ENCODE peak calls at places on chromosomes 13 and 19, in nine cellular contexts. One of them, this sample, is unnamed.

GRCh38 chr19:1206733-1207301 is 1.2 kb downstream of the STK11 start:
- DNase-seq in astrocyte of the spinal cord: no peak
- DNase-seq in foreskin fibroblast: peak; percentile 38
- DNase-seq in endothelial cell of umbilical vein: no peak
- DNase-seq in AG04449: no peak
- DNase-seq in prostate gland: no peak
- DNase-seq in H9: peak; percentile 27
- DNase-seq in cardiac muscle cell: no peak
- DNase-seq in neural progenitor cell: no peak
- DNase-seq in this sample: no peak

GRCh38 chr13:77511552-77511951 is 24.0 kb upstream of the SCEL start:
- DNase-seq in astrocyte of the spinal cord: no peak
- DNase-seq in foreskin fibroblast: peak; percentile 48
- DNase-seq in endothelial cell of umbilical vein: peak; percentile 54
- DNase-seq in AG04449: no peak
- DNase-seq in prostate gland: no peak
- DNase-seq in H9: no peak
- DNase-seq in cardiac muscle cell: no peak
- DNase-seq in neural progenitor cell: no peak
- DNase-seq in this sample: no peak

GRCh38 chr13:52925221-52925620 is 76.8 kb upstream of the PCDH8 start:
- DNase-seq in astrocyte of the spinal cord: no peak
- DNase-seq in foreskin fibroblast: no peak
- DNase-seq in endothelial cell of umbilical vein: no peak
- DNase-seq in AG04449: no peak
- DNase-seq in prostate gland: peak; percentile 59
- DNase-seq in H9: no peak
- DNase-seq in cardiac muscle cell: no peak
- DNase-seq in neural progenitor cell: no peak
- DNase-seq in this sample: no peak

GRCh38 chr13:21539687-21540086 is 64.3 kb downstream of the MICU2 start:
- DNase-seq in astrocyte of the spinal cord: no peak
- DNase-seq in foreskin fibroblast: no peak
- DNase-seq in endothelial cell of umbilical vein: no peak
- DNase-seq in AG04449: no peak
- DNase-seq in prostate gland: no peak
- DNase-seq in H9: no peak
- DNase-seq in cardiac muscle cell: no peak
- DNase-seq in neural progenitor cell: no peak
- DNase-seq in this sample: no peak

GRCh38 chr13:73025212-73026012 is 33.4 kb upstream of the KLF5 start:
- DNase-seq in astrocyte of the spinal cord: peak; percentile 13
- DNase-seq in foreskin fibroblast: no peak
- DNase-seq in endothelial cell of umbilical vein: peak; percentile 38
- DNase-seq in AG04449: no peak
- DNase-seq in prostate gland: no peak
- DNase-seq in H9: no peak
- DNase-seq in cardiac muscle cell: peak; percentile 12
- DNase-seq in neural progenitor cell: no peak
- DNase-seq in this sample: no peak

GRCh38 chr13:43573787-43574562 is 212.8 kb downstream of the ENOX1 start:
- DNase-seq in astrocyte of the spinal cord: no peak
- DNase-seq in foreskin fibroblast: no peak
- DNase-seq in endothelial cell of umbilical vein: no peak
- DNase-seq in AG04449: no peak
- DNase-seq in prostate gland: no peak
- DNase-seq in H9: no peak
- DNase-seq in cardiac muscle cell: peak; percentile 64
- DNase-seq in neural progenitor cell: no peak
- DNase-seq in this sample: no peak

GRCh38 chr13:101700598-101700997 is 248.1 kb downstream of the ITGBL1 start:
- DNase-seq in astrocyte of the spinal cord: peak; percentile 79
- DNase-seq in foreskin fibroblast: peak; percentile 79
- DNase-seq in endothelial cell of umbilical vein: peak; percentile 20
- DNase-seq in AG04449: no peak
- DNase-seq in prostate gland: peak; percentile 12
- DNase-seq in H9: no peak
- DNase-seq in cardiac muscle cell: peak; percentile 13
- DNase-seq in neural progenitor cell: no peak
- DNase-seq in this sample: no peak

GRCh38 chr19:4583961-4584669 is 24.6 kb upstream of the SEMA6B start:
- DNase-seq in astrocyte of the spinal cord: peak; percentile 32
- DNase-seq in foreskin fibroblast: peak; percentile 61
- DNase-seq in endothelial cell of umbilical vein: peak; percentile 24
- DNase-seq in AG04449: no peak
- DNase-seq in prostate gland: no peak
- DNase-seq in H9: peak; percentile 67
- DNase-seq in cardiac muscle cell: peak; percentile 57
- DNase-seq in neural progenitor cell: peak; percentile 78
- DNase-seq in this sample: peak; percentile 43

GRCh38 chr19:5338661-5339469 is 1.7 kb downstream of the PTPRS start:
- DNase-seq in astrocyte of the spinal cord: no peak
- DNase-seq in foreskin fibroblast: peak; percentile 19
- DNase-seq in endothelial cell of umbilical vein: no peak
- DNase-seq in AG04449: no peak
- DNase-seq in prostate gland: no peak
- DNase-seq in H9: peak; percentile 70
- DNase-seq in cardiac muscle cell: no peak
- DNase-seq in neural progenitor cell: peak; percentile 83
- DNase-seq in this sample: no peak

GRCh38 chr19:9875796-9876195 is 40.7 kb downstream of the PIN1 start:
- DNase-seq in astrocyte of the spinal cord: no peak
- DNase-seq in foreskin fibroblast: no peak
- DNase-seq in endothelial cell of umbilical vein: no peak
- DNase-seq in AG04449: no peak
- DNase-seq in prostate gland: no peak
- DNase-seq in H9: no peak
- DNase-seq in cardiac muscle cell: no peak
- DNase-seq in neural progenitor cell: peak; percentile 48
- DNase-seq in this sample: no peak

GRCh38 chr13:111491021-111491420 is 170.6 kb downstream of the TEX29 start:
- DNase-seq in astrocyte of the spinal cord: no peak
- DNase-seq in foreskin fibroblast: no peak
- DNase-seq in endothelial cell of umbilical vein: no peak
- DNase-seq in AG04449: no peak
- DNase-seq in prostate gland: no peak
- DNase-seq in H9: no peak
- DNase-seq in cardiac muscle cell: no peak
- DNase-seq in neural progenitor cell: no peak
- DNase-seq in this sample: no peak

GRCh38 chr19:16367269-16367683 is 42.6 kb downstream of the KLF2 start:
- DNase-seq in astrocyte of the spinal cord: no peak
- DNase-seq in foreskin fibroblast: no peak
- DNase-seq in endothelial cell of umbilical vein: no peak
- DNase-seq in AG04449: no peak
- DNase-seq in prostate gland: no peak
- DNase-seq in H9: no peak
- DNase-seq in cardiac muscle cell: no peak
- DNase-seq in neural progenitor cell: no peak
- DNase-seq in this sample: no peak

GRCh38 chr13:35165205-35165604 is 223.1 kb downstream of the NBEA start:
- DNase-seq in astrocyte of the spinal cord: no peak
- DNase-seq in foreskin fibroblast: no peak
- DNase-seq in endothelial cell of umbilical vein: no peak
- DNase-seq in AG04449: no peak
- DNase-seq in prostate gland: no peak
- DNase-seq in H9: no peak
- DNase-seq in cardiac muscle cell: no peak
- DNase-seq in neural progenitor cell: peak; percentile 38
- DNase-seq in this sample: no peak

GRCh38 chr13:75685239-75685697 is 49.1 kb downstream of the LMO7 start:
- DNase-seq in astrocyte of the spinal cord: peak; percentile 83
- DNase-seq in foreskin fibroblast: peak; percentile 92
- DNase-seq in endothelial cell of umbilical vein: peak; percentile 16
- DNase-seq in AG04449: peak; percentile 84
- DNase-seq in prostate gland: peak; percentile 44
- DNase-seq in H9: peak; percentile 52
- DNase-seq in cardiac muscle cell: peak; percentile 74
- DNase-seq in neural progenitor cell: peak; percentile 49
- DNase-seq in this sample: no peak

GRCh38 chr13:109667754-109668360 is 118.5 kb downstream of the IRS2 start:
- DNase-seq in astrocyte of the spinal cord: no peak
- DNase-seq in foreskin fibroblast: no peak
- DNase-seq in endothelial cell of umbilical vein: no peak
- DNase-seq in AG04449: no peak
- DNase-seq in prostate gland: no peak
- DNase-seq in H9: no peak
- DNase-seq in cardiac muscle cell: peak; percentile 10
- DNase-seq in neural progenitor cell: peak; percentile 69
- DNase-seq in this sample: no peak

GRCh38 chr13:107121793-107122192 is 553.9 kb upstream of the ARGLU1 start:
- DNase-seq in astrocyte of the spinal cord: no peak
- DNase-seq in foreskin fibroblast: no peak
- DNase-seq in endothelial cell of umbilical vein: no peak
- DNase-seq in AG04449: no peak
- DNase-seq in prostate gland: no peak
- DNase-seq in H9: no peak
- DNase-seq in cardiac muscle cell: no peak
- DNase-seq in neural progenitor cell: no peak
- DNase-seq in this sample: no peak

GRCh38 chr13:110251227-110251791 is 55.6 kb downstream of the COL4A1 start:
- DNase-seq in astrocyte of the spinal cord: no peak
- DNase-seq in foreskin fibroblast: no peak
- DNase-seq in endothelial cell of umbilical vein: no peak
- DNase-seq in AG04449: no peak
- DNase-seq in prostate gland: no peak
- DNase-seq in H9: no peak
- DNase-seq in cardiac muscle cell: no peak
- DNase-seq in neural progenitor cell: no peak
- DNase-seq in this sample: no peak

GRCh38 chr13:93254775-93255174 is 28.2 kb downstream of the GPC6 start:
- DNase-seq in astrocyte of the spinal cord: no peak
- DNase-seq in foreskin fibroblast: no peak
- DNase-seq in endothelial cell of umbilical vein: no peak
- DNase-seq in AG04449: no peak
- DNase-seq in prostate gland: no peak
- DNase-seq in H9: no peak
- DNase-seq in cardiac muscle cell: no peak
- DNase-seq in neural progenitor cell: no peak
- DNase-seq in this sample: no peak
- TF ChIP-seq CTCF in astrocyte of the spinal cord: no peak
- TF ChIP-seq CTCF in foreskin fibroblast: no peak
- TF ChIP-seq CTCF in endothelial cell of umbilical vein: no peak
- TF ChIP-seq CTCF in AG04449: no peak
- TF ChIP-seq CTCF in prostate gland: no peak
- TF ChIP-seq CTCF in H9: no peak
- TF ChIP-seq CTCF in cardiac muscle cell: no peak
- TF ChIP-seq CTCF in neural progenitor cell: no peak
- TF ChIP-seq CTCF in this sample: no peak

DNA sequence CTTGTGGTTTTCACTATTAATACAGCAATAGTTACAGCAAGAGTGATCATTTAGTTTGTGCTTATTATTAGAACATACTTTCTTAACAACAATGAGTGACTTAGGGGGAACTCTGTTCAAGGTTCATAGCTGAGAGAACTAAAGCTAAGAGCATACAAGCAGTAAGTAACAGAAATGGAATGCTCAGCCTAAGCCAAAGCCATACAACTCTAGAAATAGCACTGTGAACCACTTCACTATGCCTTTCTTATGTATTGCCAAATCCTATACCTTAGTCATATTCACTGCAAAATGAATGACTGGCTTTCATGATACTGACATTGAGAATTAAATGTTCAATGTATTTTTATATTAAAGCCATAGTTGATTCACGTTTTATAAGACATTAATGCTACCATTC is 599.7 kb upstream of the SLITRK1 start:
- DNase-seq in astrocyte of the spinal cord: peak; percentile 79
- DNase-seq in foreskin fibroblast: peak; percentile 76
- DNase-seq in endothelial cell of umbilical vein: no peak
- DNase-seq in AG04449: peak; percentile 85
- DNase-seq in prostate gland: no peak
- DNase-seq in H9: no peak
- DNase-seq in cardiac muscle cell: peak; percentile 6
- DNase-seq in neural progenitor cell: no peak
- DNase-seq in this sample: no peak
- TF ChIP-seq CTCF in astrocyte of the spinal cord: no peak
- TF ChIP-seq CTCF in foreskin fibroblast: no peak
- TF ChIP-seq CTCF in endothelial cell of umbilical vein: no peak
- TF ChIP-seq CTCF in AG04449: no peak
- TF ChIP-seq CTCF in prostate gland: no peak
- TF ChIP-seq CTCF in H9: no peak
- TF ChIP-seq CTCF in cardiac muscle cell: no peak
- TF ChIP-seq CTCF in neural progenitor cell: no peak
- TF ChIP-seq CTCF in this sample: no peak

GRCh38 chr19:38959618-38960017 is 15.9 kb downstream of the FBXO17 start:
- DNase-seq in astrocyte of the spinal cord: no peak
- DNase-seq in foreskin fibroblast: no peak
- DNase-seq in endothelial cell of umbilical vein: no peak
- DNase-seq in AG04449: no peak
- DNase-seq in prostate gland: no peak
- DNase-seq in H9: no peak
- DNase-seq in cardiac muscle cell: no peak
- DNase-seq in neural progenitor cell: no peak
- DNase-seq in this sample: no peak

DNA sequence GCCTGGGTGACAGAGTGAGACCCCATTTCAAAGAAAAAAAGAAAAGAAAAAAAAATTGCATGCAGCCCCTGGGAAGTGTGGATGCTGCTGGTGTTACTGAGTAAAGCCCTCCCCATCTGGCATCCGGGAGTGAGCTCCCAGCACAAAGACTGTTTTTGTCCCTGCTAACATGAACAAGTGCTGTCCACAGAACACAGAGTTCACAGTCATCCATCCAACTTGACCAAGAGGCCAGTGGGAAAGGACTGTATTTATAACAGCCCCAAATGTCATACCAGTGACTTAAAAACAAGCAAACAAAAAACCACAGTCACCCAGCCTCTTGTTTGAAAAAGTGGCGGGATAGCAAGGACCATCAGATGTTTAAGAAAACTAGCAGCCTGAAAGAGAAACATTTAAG is 10.8 kb downstream of the FBXO17 start:
- DNase-seq in astrocyte of the spinal cord: no peak
- DNase-seq in foreskin fibroblast: no peak
- DNase-seq in endothelial cell of umbilical vein: no peak
- DNase-seq in AG04449: no peak
- DNase-seq in prostate gland: no peak
- DNase-seq in H9: no peak
- DNase-seq in cardiac muscle cell: no peak
- DNase-seq in neural progenitor cell: no peak
- DNase-seq in this sample: no peak
- TF ChIP-seq CTCF in astrocyte of the spinal cord: no peak
- TF ChIP-seq CTCF in foreskin fibroblast: no peak
- TF ChIP-seq CTCF in endothelial cell of umbilical vein: no peak
- TF ChIP-seq CTCF in AG04449: no peak
- TF ChIP-seq CTCF in prostate gland: no peak
- TF ChIP-seq CTCF in H9: no peak
- TF ChIP-seq CTCF in cardiac muscle cell: no peak
- TF ChIP-seq CTCF in neural progenitor cell: no peak
- TF ChIP-seq CTCF in this sample: no peak

GRCh38 chr19:58518261-58519086 is 1.1 kb downstream of the ZBTB45 start:
- DNase-seq in astrocyte of the spinal cord: no peak
- DNase-seq in foreskin fibroblast: peak; percentile 50
- DNase-seq in endothelial cell of umbilical vein: no peak
- DNase-seq in AG04449: no peak
- DNase-seq in prostate gland: no peak
- DNase-seq in H9: peak; percentile 32
- DNase-seq in cardiac muscle cell: no peak
- DNase-seq in neural progenitor cell: no peak
- DNase-seq in this sample: peak; percentile 23
- TF ChIP-seq CTCF in astrocyte of the spinal cord: no peak
- TF ChIP-seq CTCF in foreskin fibroblast: no peak
- TF ChIP-seq CTCF in endothelial cell of umbilical vein: no peak
- TF ChIP-seq CTCF in AG04449: no peak
- TF ChIP-seq CTCF in prostate gland: no peak
- TF ChIP-seq CTCF in H9: no peak
- TF ChIP-seq CTCF in cardiac muscle cell: no peak
- TF ChIP-seq CTCF in neural progenitor cell: no peak
- TF ChIP-seq CTCF in this sample: no peak

GRCh38 chr19:6691342-6691741 is 21.4 kb upstream of the TNFSF14 start:
- DNase-seq in astrocyte of the spinal cord: no peak
- DNase-seq in foreskin fibroblast: no peak
- DNase-seq in endothelial cell of umbilical vein: no peak
- DNase-seq in AG04449: no peak
- DNase-seq in prostate gland: no peak
- DNase-seq in H9: no peak
- DNase-seq in cardiac muscle cell: no peak
- DNase-seq in neural progenitor cell: no peak
- DNase-seq in this sample: no peak
- TF ChIP-seq CTCF in astrocyte of the spinal cord: no peak
- TF ChIP-seq CTCF in foreskin fibroblast: no peak
- TF ChIP-seq CTCF in endothelial cell of umbilical vein: no peak
- TF ChIP-seq CTCF in AG04449: no peak
- TF ChIP-seq CTCF in prostate gland: no peak
- TF ChIP-seq CTCF in H9: no peak
- TF ChIP-seq CTCF in cardiac muscle cell: no peak
- TF ChIP-seq CTCF in neural progenitor cell: no peak
- TF ChIP-seq CTCF in this sample: no peak